ENCODE peak calls at places on chromosomes 16 and 17, in five cellular contexts. C is AG09309, S is adrenal gland, W is right atrium auricular region, B is GM13976. O is an unnamed sample.
A peak's percentile ranks its signal among the peaks of the same experiment; 100 is the strongest.

GRCh38 chr17:76540381-76541300 is 797 bp downstream of the PRCD start:
- DNase-seq in W (peak; percentile 98), S (peak; percentile 99), C (peak; percentile 71), B (peak; percentile 69), O (peak; percentile 88)

GRCh38 chr17:61335845-61336655 is 63.6 kb upstream of the TBX2 start:
- DNase-seq in S (no peak), W (no peak), B (no peak), C (no peak), O (no peak)

GRCh38 chr17:58531661-58532554 is 17.5 kb upstream of the MTMR4 start:
- DNase-seq in C (no peak), W (no peak), B (peak; percentile 83), S (peak; percentile 76), O (no peak)

GRCh38 chr16:83579431-83579830 is 228.3 kb upstream of the HSBP1 start:
- DNase-seq in C (no peak), B (no peak), W (no peak), S (no peak), O (no peak)

GRCh38 chr17:17155568-17155967 is 50.6 kb downstream of the PLD6 start:
- DNase-seq in B (no peak), S (no peak), C (no peak), W (no peak), O (no peak)

GRCh38 chr16:49600976-49601375 is 227.4 kb downstream of the C16orf78 start:
- DNase-seq in W (peak; percentile 32), S (peak; percentile 39), C (no peak), B (no peak), O (no peak)

GRCh38 chr17:74380086-74380958 is 13.0 kb downstream of the GPR142 start:
- DNase-seq in C (no peak), B (no peak), W (no peak), S (no peak), O (no peak)

GRCh38 chr17:39096435-39097158 is 54.8 kb downstream of the PLXDC1 start:
- DNase-seq in S (no peak), C (no peak), B (no peak), W (no peak), O (no peak)

GRCh38 chr16:21684199-21684598 is 20.4 kb downstream of the OTOA start:
- DNase-seq in W (no peak), S (no peak), B (peak; percentile 43), C (no peak), O (no peak)

GRCh38 chr16:74107795-74108610 is 188.6 kb upstream of the PSMD7 start:
- DNase-seq in W (no peak), C (peak; percentile 4), B (peak; percentile 37), S (no peak), O (no peak)

GRCh38 chr16:77856455-77857138 is 68.2 kb downstream of the VAT1L start:
- DNase-seq in S (no peak), B (no peak), C (no peak), W (no peak), O (no peak)

GRCh38 chr16:72291531-72291981 is 119.6 kb upstream of the PMFBP1 start:
- DNase-seq in C (peak; percentile 93), B (no peak), W (no peak), S (no peak), O (no peak)

GRCh38 chr17:68290268-68290954 is 516 bp downstream of the SLC16A6 start:
- DNase-seq in W (no peak), S (peak; percentile 59), C (no peak), B (peak; percentile 61), O (peak; percentile 53)

GRCh38 chr16:48165961-48166578 is 10.3 kb upstream of the ABCC12 start:
- DNase-seq in B (no peak), S (no peak), C (no peak), W (no peak), O (no peak)

GRCh38 chr16:59148312-59148711 is 414.2 kb upstream of the GOT2 start:
- DNase-seq in S (no peak), W (no peak), B (no peak), C (no peak), O (no peak)

DNA sequence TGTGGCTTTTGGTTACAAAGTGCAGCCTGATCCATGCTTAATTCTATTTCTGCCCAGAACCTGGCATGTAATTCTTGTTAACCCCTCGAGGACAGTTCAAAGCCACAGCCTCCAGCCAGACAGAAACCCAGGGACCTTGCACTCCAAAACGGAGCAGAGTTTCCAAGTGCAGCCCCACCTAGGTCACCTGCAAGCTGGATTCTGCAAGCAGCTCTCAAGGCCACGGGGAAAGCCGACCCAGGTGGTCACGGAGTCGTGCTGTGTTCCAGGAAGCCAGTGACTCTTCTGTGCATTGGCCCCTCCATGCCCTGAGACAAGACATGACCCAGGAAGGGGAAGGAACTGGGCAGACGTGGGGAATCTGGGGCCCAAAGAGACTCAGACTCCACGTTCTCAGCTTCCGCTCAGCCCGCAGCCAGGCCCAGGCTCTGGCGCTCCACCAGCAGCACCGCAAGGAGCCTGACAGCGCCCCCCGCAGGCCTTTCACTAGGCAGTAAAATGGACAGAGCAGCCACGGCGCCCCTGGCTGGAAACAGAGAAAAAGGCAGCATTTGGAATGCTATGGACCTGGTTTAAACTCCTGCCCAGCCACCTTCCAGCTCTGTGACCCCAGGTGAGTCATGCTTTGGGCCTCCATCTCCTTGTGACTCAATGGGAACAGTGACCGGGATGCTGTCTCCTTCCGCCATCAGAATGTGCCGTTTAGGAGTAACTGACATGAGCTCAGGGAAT is 27.3 kb upstream of the GSG1L start:
- DNase-seq in C (no peak), B (no peak), S (no peak), W (no peak), O (no peak)
- TF ChIP-seq CTCF in C (peak; percentile 30), B (no peak), S (no peak), W (no peak), O (no peak)

DNA sequence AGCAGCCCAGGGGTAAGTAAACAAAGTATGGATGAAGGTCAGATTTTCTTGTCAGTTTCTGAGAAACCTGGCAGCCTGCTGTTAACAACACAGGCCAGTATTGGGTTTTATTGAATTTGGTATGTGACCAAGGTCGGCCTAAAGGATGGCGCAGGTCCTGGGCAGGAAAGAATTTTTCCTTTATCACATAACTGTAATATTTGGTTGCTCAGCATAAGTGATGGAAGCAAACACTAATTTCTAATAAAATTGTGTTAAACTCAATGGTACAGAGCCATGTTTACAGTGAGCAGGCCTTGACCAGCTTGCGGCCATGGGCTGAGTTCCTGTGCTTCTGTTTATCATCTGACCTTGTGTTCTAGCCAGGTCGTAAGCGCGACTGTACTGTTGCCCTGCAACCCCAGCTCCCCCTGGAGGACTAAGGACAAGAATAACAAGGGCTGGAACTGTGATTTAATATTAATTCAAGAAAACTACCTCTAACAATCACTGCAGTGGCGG is 10.5 kb downstream of the POLDIP2 start:
- DNase-seq in S (peak; percentile 90), W (no peak), B (no peak), C (no peak), O (peak; percentile 4)
- TF ChIP-seq CTCF in S (peak; percentile 65), W (peak; percentile 56), B (no peak), C (peak; percentile 36), O (no peak)

GRCh38 chr17:1725642-1726511 is 1.4 kb downstream of the WDR81 start:
- DNase-seq in B (no peak), W (no peak), C (no peak), S (peak; percentile 60), O (no peak)

GRCh38 chr17:1726626-1727257 is 2.2 kb downstream of the WDR81 start:
- DNase-seq in C (no peak), S (no peak), W (no peak), B (no peak), O (no peak)

GRCh38 chr17:1724869-1725641 is 551 bp downstream of the WDR81 start:
- DNase-seq in S (peak; percentile 62), B (no peak), W (no peak), C (no peak), O (peak; percentile 58)

GRCh38 chr17:1727876-1728630 is 3.5 kb downstream of the WDR81 start:
- DNase-seq in B (no peak), S (peak; percentile 53), W (no peak), C (no peak), O (no peak)

DNA sequence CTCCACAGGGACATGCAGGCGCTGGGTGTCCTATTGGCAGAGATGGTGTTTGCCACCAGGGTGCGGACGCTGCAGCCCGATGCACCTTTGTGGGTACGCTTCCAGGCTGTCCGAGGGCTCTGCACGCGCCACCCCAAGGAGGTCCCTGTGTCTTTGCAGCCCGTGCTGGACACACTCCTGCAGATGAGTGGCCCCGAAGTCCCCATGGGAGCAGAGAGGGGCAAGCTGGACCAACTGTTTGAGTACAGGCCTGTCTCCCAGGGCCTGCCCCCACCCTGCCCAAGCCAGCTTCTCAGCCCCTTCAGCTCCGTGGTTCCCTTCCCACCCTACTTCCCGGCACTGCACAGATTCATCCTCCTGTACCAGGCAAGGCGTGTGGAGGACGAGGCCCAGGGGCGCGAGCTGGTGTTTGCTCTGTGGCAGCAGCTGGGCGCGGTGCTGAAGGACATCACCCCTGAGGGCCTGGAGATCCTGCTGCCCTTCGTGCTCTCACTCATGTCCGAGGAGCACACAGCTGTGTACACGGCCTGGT is 2.8 kb downstream of the WDR81 start:
- DNase-seq in W (no peak), S (no peak), B (no peak), C (no peak), O (no peak)
- TF ChIP-seq CTCF in W (no peak), S (no peak), B (no peak), C (no peak), O (no peak)

DNA sequence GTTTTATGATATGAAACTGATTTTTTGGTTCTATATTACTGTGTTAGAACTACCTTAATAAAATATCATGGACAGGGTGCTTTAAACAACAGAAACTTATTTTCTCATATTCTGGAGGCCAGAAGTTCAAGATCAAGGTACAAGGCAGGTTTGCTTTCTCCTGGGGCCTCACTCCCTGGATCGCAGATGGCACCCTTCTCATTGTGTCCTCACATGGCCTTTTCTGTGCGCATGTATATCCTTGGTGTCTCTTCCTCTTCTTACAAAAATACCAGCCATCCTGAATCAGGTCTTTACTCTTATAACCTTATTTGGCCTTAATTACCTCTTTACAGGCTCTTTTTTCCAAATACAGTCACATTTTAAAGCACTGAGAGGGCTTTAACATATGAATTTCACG is 906.1 kb downstream of the CDH11 start:
- DNase-seq in B (no peak), C (no peak), W (no peak), S (no peak), O (no peak)
- TF ChIP-seq CTCF in B (no peak), C (no peak), W (no peak), S (no peak), O (no peak)

GRCh38 chr17:82544431-82545070 is 25.0 kb downstream of the FOXK2 start:
- DNase-seq in S (no peak), C (no peak), W (no peak), B (no peak), O (no peak)

GRCh38 chr17:82547981-82548380 is 28.4 kb downstream of the FOXK2 start:
- DNase-seq in S (no peak), C (no peak), B (no peak), W (no peak), O (no peak)

GRCh38 chr17:82536220-82537201 is 17.0 kb downstream of the FOXK2 start:
- DNase-seq in C (no peak), B (no peak), S (peak; percentile 81), W (no peak), O (no peak)

GRCh38 chr17:82545071-82545462 is 25.5 kb downstream of the FOXK2 start:
- DNase-seq in B (no peak), C (no peak), S (no peak), W (no peak), O (no peak)

GRCh38 chr17:82542439-82542838 is 22.9 kb downstream of the FOXK2 start:
- DNase-seq in B (no peak), S (no peak), C (no peak), W (no peak), O (no peak)
- TF ChIP-seq CTCF in B (no peak), S (no peak), C (no peak), W (no peak), O (no peak)